ENCODE peak calls at places on chromosomes 2 and 18, in five cellular contexts. O is HEK293T, G is SK-N-SH, M is K562, N is HepG2. Y is an unnamed sample.

GRCh38 chr2:121617042-121617599 is 32.1 kb downstream of the CLASP1 start:
- DNase-seq in O (peak), G (no peak), M (no peak), N (no peak), Y (no peak)

GRCh38 chr2:54403512-54404238 is 52.5 kb upstream of the SPTBN1 start:
- DNase-seq in O (no peak), G (no peak), M (no peak), N (no peak), Y (no peak)

GRCh38 chr18:13454363-13455150 is 236.0 kb downstream of the LDLRAD4 start:
- DNase-seq in O (no peak), G (no peak), M (no peak), N (no peak), Y (no peak)

GRCh38 chr2:144320491-144320890 is 199.4 kb downstream of the ZEB2 start:
- DNase-seq in O (no peak), G (no peak), M (no peak), N (no peak), Y (no peak)

GRCh38 chr2:210577263-210578071 is 21.1 kb downstream of the CPS1 start:
- DNase-seq in O (peak), G (peak), M (peak), N (peak), Y (peak)

GRCh38 chr2:234257859-234258561 is 207.5 kb downstream of the SPP2 start:
- DNase-seq in O (peak), G (peak), M (no peak), N (peak), Y (no peak)

GRCh38 chr2:233460726-233461431 is 105.7 kb downstream of the USP40 start:
- DNase-seq in O (no peak), G (no peak), M (no peak), N (peak), Y (no peak)

GRCh38 chr18:5424903-5425302 is 118.9 kb downstream of the EPB41L3 start:
- DNase-seq in O (peak), G (no peak), M (no peak), N (peak), Y (no peak)

GRCh38 chr18:31156831-31157763 is 5.6 kb downstream of the DSC1 start:
- DNase-seq in O (peak), G (no peak), M (no peak), N (no peak), Y (no peak)

GRCh38 chr2:174025271-174026121 is 60.3 kb upstream of the SP3 start:
- DNase-seq in O (no peak), G (peak), M (no peak), N (peak), Y (no peak)

GRCh38 chr18:75429975-75430374 is 2.5 kb upstream of the SMIM21 start:
- DNase-seq in O (peak), G (no peak), M (no peak), N (no peak), Y (no peak)

GRCh38 chr2:239012936-239013669 is 165.2 kb downstream of the TWIST2 start:
- DNase-seq in O (no peak), G (no peak), M (no peak), N (no peak), Y (no peak)

GRCh38 chr2:14418110-14418509 is 214.4 kb upstream of the LRATD1 start:
- DNase-seq in O (no peak), G (no peak), M (no peak), N (no peak), Y (no peak)

GRCh38 chr2:197706839-197707207 is 1.7 kb downstream of the MARS2 start:
- DNase-seq in O (peak), G (no peak), M (no peak), N (no peak), Y (no peak)

GRCh38 chr2:195313976-195314375 is 343.1 kb upstream of the SLC39A10 start:
- DNase-seq in O (no peak), G (no peak), M (no peak), N (no peak), Y (no peak)

GRCh38 chr2:6943523-6943922 is 26.3 kb downstream of the RNF144A start:
- DNase-seq in O (no peak), G (no peak), M (no peak), N (no peak), Y (no peak)

GRCh38 chr18:63302647-63303405 is 16.7 kb downstream of the BCL2 start:
- DNase-seq in O (no peak), G (no peak), M (no peak), N (no peak), Y (no peak)

GRCh38 chr18:44437603-44438002 is 243.1 kb upstream of the SETBP1 start:
- DNase-seq in O (no peak), G (no peak), M (no peak), N (no peak), Y (no peak)

GRCh38 chr2:110105608-110106467 is 9.8 kb downstream of the MALL start:
- DNase-seq in O (peak), G (no peak), M (no peak), N (peak), Y (no peak)

GRCh38 chr18:58148954-58149471 is 105.0 kb downstream of the NEDD4L start:
- DNase-seq in O (no peak), G (no peak), M (no peak), N (no peak), Y (peak)

GRCh38 chr18:55585586-55586521 is 2.1 kb downstream of the TCF4 start:
- DNase-seq in O (no peak), G (no peak), M (no peak), N (no peak), Y (no peak)

GRCh38 chr2:43106767-43107527 is 119.5 kb downstream of the ZFP36L2 start:
- DNase-seq in O (no peak), G (no peak), M (no peak), N (no peak), Y (peak)

GRCh38 chr2:101745711-101746694 is 48.5 kb downstream of the MAP4K4 start:
- DNase-seq in O (no peak), G (no peak), M (no peak), N (peak), Y (no peak)

GRCh38 chr2:119387381-119388129 is 20.8 kb downstream of the DBI start:
- DNase-seq in O (no peak), G (peak), M (peak), N (peak), Y (peak)

GRCh38 chr2:174593574-174594203 is 3.9 kb downstream of the WIPF1 start:
- DNase-seq in O (peak), G (no peak), M (no peak), N (no peak), Y (peak)

GRCh38 chr2:221572821-221573429 is 821 bp upstream of the EPHA4 start:
- DNase-seq in O (peak), G (no peak), M (no peak), N (no peak), Y (no peak)

GRCh38 chr2:158600155-158600802 is 143.5 kb downstream of the PKP4 start:
- DNase-seq in O (no peak), G (no peak), M (no peak), N (no peak), Y (no peak)
- TF ChIP-seq FOXM1 in O (no peak), G (peak), M (no peak), N (no peak), Y (no peak)

GRCh38 chr2:241003369-241003768 is 5.0 kb downstream of the SNED1 start:
- DNase-seq in O (no peak), G (no peak), M (no peak), N (no peak), Y (no peak)

GRCh38 chr2:241002275-241003046 is 4.0 kb downstream of the SNED1 start:
- DNase-seq in O (no peak), G (no peak), M (no peak), N (no peak), Y (no peak)

GRCh38 chr2:241001413-241002274 is 3.2 kb downstream of the SNED1 start:
- DNase-seq in O (no peak), G (no peak), M (no peak), N (no peak), Y (no peak)

GRCh38 chr2:241003830-241004564 is 5.6 kb downstream of the SNED1 start:
- DNase-seq in O (no peak), G (no peak), M (no peak), N (no peak), Y (no peak)

DNA sequence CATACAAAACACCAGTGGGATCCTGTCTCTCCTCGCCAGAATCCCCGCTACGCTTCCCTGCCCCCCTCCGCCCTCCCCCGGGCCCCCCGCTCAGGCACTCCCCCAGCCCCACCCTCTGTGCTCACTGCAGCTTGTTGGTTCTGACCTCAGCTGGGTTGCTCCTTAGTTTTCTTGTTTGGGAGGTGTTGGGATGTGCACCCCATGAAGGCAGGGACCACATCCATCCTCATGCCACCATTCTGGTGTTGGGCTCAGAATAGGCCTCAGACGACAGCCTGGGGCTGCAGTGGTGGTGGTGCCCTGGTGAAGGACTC is 4.6 kb downstream of the SNED1 start:
- DNase-seq in O (no peak), G (no peak), M (no peak), N (no peak), Y (no peak)
- TF ChIP-seq FOXM1 in O (no peak), G (no peak), M (no peak), N (no peak), Y (no peak)

DNA sequence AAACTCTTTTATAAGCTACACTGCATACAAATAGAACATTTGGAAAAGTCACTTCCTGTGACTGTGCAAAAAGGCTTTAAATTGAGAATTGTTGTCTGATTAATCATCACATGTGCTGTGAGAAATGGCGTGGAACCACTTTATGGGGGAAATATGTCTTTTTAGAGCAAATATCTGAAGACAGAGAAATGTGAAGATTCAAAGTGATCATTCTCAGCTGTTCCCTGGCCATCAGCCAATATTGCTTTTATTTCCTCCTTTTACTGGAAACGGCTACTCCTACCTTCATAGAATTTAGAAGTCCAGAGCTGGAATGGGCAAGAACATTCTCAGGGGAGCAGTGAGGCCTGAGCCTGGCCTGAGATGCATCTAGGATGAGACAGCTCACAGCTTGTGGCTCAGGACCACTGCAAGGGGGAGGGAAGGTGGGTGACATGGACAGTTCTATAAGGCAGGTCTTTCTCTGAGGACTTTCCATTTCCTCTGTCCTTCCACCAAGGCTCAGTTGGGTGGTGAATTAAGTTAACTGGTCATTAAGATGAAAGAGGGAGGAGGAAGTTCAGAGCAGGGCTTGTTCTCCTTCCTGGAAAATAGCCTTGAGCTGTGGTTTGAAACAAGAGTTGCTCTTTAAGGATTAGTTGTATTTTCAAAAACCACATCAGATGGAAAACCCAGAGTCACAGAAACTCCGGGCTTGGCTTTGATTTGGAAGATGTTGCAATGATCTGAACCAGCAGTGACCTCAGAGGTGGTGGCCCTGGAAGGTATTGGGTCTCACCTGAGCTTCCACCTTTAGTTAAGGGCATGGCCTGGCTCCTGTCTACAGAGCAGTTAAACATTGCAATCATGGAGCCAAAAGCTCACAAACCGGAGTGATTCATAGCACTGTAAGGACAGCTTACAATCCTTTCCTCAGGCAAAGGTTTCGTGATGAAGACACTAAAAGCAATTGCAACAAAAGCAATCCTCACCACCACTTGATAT is 144.3 kb downstream of the VAPA start:
- DNase-seq in O (no peak), G (no peak), M (no peak), N (no peak), Y (no peak)
- TF ChIP-seq FOXM1 in O (no peak), G (no peak), M (no peak), N (no peak), Y (no peak)

DNA sequence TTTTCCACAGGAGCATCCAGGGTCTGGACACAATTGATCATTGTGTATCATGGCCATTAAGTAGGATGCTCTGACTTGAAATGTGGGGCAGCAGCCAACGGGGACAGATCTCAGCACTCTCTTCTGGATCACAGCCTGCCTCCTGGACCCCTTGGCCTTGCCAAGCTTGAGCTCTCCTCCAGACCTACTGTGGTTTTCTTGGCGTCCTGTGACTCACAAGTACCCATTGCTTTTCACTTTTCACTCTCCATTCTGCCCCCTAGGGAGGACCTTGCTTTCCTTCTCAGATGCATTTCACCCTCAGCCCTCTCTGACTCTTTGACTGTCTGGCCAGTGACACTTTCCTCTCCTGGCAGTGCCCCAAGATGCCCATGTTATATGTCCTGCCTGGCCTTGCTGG is 203.2 kb downstream of the INSIG2 start:
- DNase-seq in O (no peak), G (no peak), M (no peak), N (no peak), Y (no peak)
- TF ChIP-seq FOXM1 in O (no peak), G (no peak), M (no peak), N (no peak), Y (no peak)

GRCh38 chr2:64563436-64563938 is 39.4 kb downstream of the AFTPH start:
- DNase-seq in O (no peak), G (no peak), M (no peak), N (no peak), Y (no peak)

GRCh38 chr2:64568836-64569235 is 44.7 kb downstream of the AFTPH start:
- DNase-seq in O (no peak), G (no peak), M (no peak), N (peak), Y (no peak)

GRCh38 chr2:64565358-64565757 is 41.2 kb downstream of the AFTPH start:
- DNase-seq in O (no peak), G (no peak), M (no peak), N (no peak), Y (no peak)

GRCh38 chr2:64565949-64566705 is 42.0 kb downstream of the AFTPH start:
- DNase-seq in O (no peak), G (peak), M (no peak), N (no peak), Y (no peak)

DNA sequence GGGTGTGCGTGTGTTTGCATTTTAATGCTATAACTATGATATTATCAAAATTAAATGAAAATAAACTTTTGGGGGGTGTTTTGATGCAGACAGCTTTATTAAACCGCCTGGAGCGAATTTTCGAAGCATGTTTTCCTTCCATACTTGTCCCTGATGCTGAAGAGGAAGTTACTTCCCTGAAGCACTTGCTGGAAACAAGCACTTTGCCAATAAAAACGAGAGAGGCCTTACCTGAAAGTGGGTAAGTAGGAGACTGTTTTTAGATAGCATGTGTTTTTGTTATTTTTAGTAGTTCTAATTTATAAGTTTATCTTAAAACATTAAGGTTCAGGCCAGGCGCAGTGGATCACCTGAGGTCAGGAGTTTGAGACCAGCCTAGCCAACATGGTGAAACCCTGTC is 43.3 kb downstream of the AFTPH start:
- DNase-seq in O (no peak), G (no peak), M (no peak), N (no peak), Y (no peak)
- TF ChIP-seq FOXM1 in O (no peak), G (no peak), M (no peak), N (no peak), Y (no peak)